ENCODE peak calls at places on chromosomes 7 and 10, in eight cellular contexts. C is HepG2, R is WTC11, I is HCT116, W is GM12878, M is A549, A is endothelial cell of umbilical vein, Q is SK-N-SH. F is an unnamed sample.

GRCh38 chr10:113108180-113108835 is 158.3 kb downstream of the TCF7L2 start:
- DNase-seq in Q (peak), R (peak), C (no peak), W (no peak), I (no peak), M (peak), A (no peak), F (peak)

GRCh38 chr10:105699504-105699903 is 1058.4 kb downstream of the SORCS3 start:
- DNase-seq in I (no peak), R (no peak), Q (no peak), A (no peak), C (no peak), M (no peak), W (no peak), F (no peak)

GRCh38 chr10:124632064-124632531 is 112.1 kb downstream of the FAM53B start:
- DNase-seq in W (no peak), A (peak), I (no peak), Q (peak), R (peak), C (peak), M (no peak), F (peak)

GRCh38 chr7:1121476-1121875 is 33.6 kb downstream of the GPER1 start:
- DNase-seq in I (no peak), R (no peak), C (no peak), W (no peak), A (no peak), Q (no peak), M (no peak), F (no peak)

GRCh38 chr10:24299587-24300258 is 90.8 kb downstream of the KIAA1217 start:
- DNase-seq in R (no peak), C (no peak), W (no peak), A (no peak), Q (no peak), I (no peak), M (no peak), F (no peak)

GRCh38 chr10:44293842-44294241 is 91.1 kb downstream of the CXCL12 start:
- DNase-seq in M (no peak), R (no peak), A (no peak), W (no peak), Q (no peak), C (peak), I (no peak), F (no peak)

GRCh38 chr7:33805630-33806233 is 99.6 kb upstream of the BMPER start:
- DNase-seq in M (no peak), W (no peak), R (no peak), I (no peak), A (peak), C (no peak), Q (no peak), F (no peak)

GRCh38 chr10:47020491-47020890 is 109.3 kb downstream of the PTPN20 start:
- DNase-seq in C (no peak), I (no peak), A (peak), M (no peak), R (no peak), W (no peak), Q (no peak), F (peak)

GRCh38 chr10:124423813-124424212 is 5.1 kb upstream of the OAT start:
- DNase-seq in R (no peak), A (no peak), W (no peak), Q (no peak), C (no peak), M (no peak), I (no peak), F (no peak)

GRCh38 chr7:17158261-17158660 is 140.2 kb upstream of the AHR start:
- DNase-seq in C (peak), R (no peak), I (no peak), W (no peak), A (no peak), M (peak), Q (no peak), F (no peak)

GRCh38 chr7:31811650-31812461 is 124.8 kb downstream of the PPP1R17 start:
- DNase-seq in R (no peak), W (peak), A (peak), Q (no peak), I (no peak), M (no peak), C (no peak), F (peak)

GRCh38 chr10:49327036-49327813 is 28.3 kb downstream of the C10orf71 start:
- DNase-seq in R (no peak), A (no peak), M (no peak), Q (no peak), I (no peak), W (no peak), C (no peak), F (no peak)

GRCh38 chr7:49579408-49579807 is 194.0 kb upstream of the VWC2 start:
- DNase-seq in C (no peak), W (no peak), M (no peak), A (no peak), I (no peak), Q (peak), R (peak), F (no peak)

GRCh38 chr7:98418271-98418635 is 17.4 kb upstream of the BAIAP2L1 start:
- DNase-seq in C (peak), M (peak), A (no peak), R (no peak), W (no peak), Q (no peak), I (peak), F (no peak)

GRCh38 chr7:135342887-135343286 is 109.2 kb downstream of the STRA8 start:
- DNase-seq in I (no peak), R (no peak), M (no peak), A (no peak), W (no peak), C (no peak), Q (peak), F (no peak)

GRCh38 chr10:71486465-71487114 is 89.9 kb downstream of the CDH23 start:
- DNase-seq in W (no peak), I (peak), A (peak), M (peak), R (peak), C (peak), Q (peak), F (peak)

GRCh38 chr7:30548762-30549344 is 44.2 kb upstream of the GGCT start:
- DNase-seq in Q (peak), A (peak), R (peak), C (peak), W (no peak), I (peak), M (peak), F (peak)
- TF ChIP-seq MAX in Q (no peak), A (no peak), R (no peak), C (no peak), W (no peak), I (no peak), M (no peak), F (peak)

GRCh38 chr7:131431289-131431688 is 103.6 kb downstream of the MKLN1 start:
- DNase-seq in A (no peak), W (no peak), C (no peak), I (no peak), M (peak), R (no peak), Q (no peak), F (no peak)
- TF ChIP-seq MAX in A (no peak), W (no peak), C (no peak), I (no peak), M (no peak), R (no peak), Q (no peak), F (no peak)

GRCh38 chr10:94214497-94214896 is 148.2 kb downstream of the NOC3L start:
- DNase-seq in I (no peak), M (no peak), R (peak), Q (no peak), C (no peak), A (no peak), W (no peak), F (no peak)

GRCh38 chr10:94213980-94214379 is 148.8 kb downstream of the NOC3L start:
- DNase-seq in I (no peak), R (no peak), M (no peak), Q (no peak), W (no peak), A (peak), C (no peak), F (no peak)

GRCh38 chr10:94218496-94219183 is 144.1 kb downstream of the NOC3L start:
- DNase-seq in C (no peak), W (no peak), I (no peak), R (no peak), M (no peak), A (no peak), Q (no peak), F (no peak)

GRCh38 chr10:94217431-94217830 is 145.3 kb downstream of the NOC3L start:
- DNase-seq in I (no peak), A (no peak), R (no peak), Q (no peak), C (no peak), M (no peak), W (no peak), F (no peak)

GRCh38 chr10:94216201-94216600 is 146.5 kb downstream of the NOC3L start:
- DNase-seq in I (no peak), M (no peak), C (no peak), W (no peak), Q (no peak), R (no peak), A (no peak), F (no peak)
- TF ChIP-seq MAX in I (no peak), M (no peak), C (no peak), W (no peak), Q (no peak), R (no peak), A (no peak), F (no peak)

GRCh38 chr7:96177353-96177752 is 144.5 kb downstream of the SLC25A13 start:
- DNase-seq in R (no peak), A (no peak), C (no peak), Q (no peak), I (no peak), M (no peak), W (no peak), F (no peak)
- TF ChIP-seq MAX in R (no peak), A (no peak), C (no peak), Q (no peak), I (no peak), M (no peak), W (no peak), F (no peak)

GRCh38 chr7:151410405-151411390 is 860 bp upstream of the WDR86 start:
- DNase-seq in I (no peak), A (no peak), R (peak), C (no peak), W (no peak), M (no peak), Q (peak), F (no peak)
- TF ChIP-seq MAX in I (no peak), A (no peak), R (no peak), C (no peak), W (no peak), M (no peak), Q (no peak), F (no peak)

DNA sequence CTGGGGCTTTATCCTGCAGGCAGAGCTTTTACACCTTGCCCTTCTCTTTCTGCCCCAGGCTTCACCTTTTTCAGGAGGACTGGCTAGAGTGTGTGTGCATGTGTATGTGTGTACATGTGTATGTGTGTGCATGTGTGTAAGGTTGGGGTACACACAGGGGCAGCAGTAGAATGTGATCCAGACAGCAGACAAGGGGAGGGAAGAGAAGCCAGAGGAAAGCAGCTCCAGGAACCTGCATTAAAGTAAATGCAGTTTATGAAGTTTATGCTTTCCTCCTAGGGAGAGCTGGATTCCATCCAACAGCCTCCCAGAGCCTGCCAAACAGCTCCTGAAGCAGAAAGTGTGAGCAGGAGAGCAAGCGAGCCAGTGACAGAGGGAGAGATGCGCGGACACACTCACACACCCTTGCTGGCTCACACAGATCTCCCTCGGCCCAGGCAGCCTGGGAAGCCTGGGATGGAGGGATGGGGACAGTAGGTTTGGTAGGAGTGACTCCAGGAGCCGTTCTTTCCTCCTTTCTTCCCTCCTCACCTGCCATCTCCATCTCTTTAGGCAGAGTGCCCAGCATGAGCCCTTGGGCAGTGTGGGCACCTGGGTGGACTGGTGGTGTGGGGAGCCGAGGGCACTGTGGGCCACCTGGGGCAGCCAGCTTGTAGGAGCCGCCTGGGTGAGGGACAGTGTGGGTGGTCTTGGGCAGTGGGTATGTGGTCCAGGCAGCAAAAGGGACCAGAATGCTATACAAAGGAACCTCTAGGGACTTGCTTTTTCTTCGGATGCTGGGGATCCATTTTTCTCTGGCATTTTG is 46.1 kb downstream of the PAX2 start:
- DNase-seq in C (no peak), I (no peak), Q (peak), W (no peak), M (no peak), R (no peak), A (no peak), F (no peak)
- TF ChIP-seq MAX in C (no peak), I (no peak), Q (no peak), W (no peak), M (no peak), R (no peak), A (no peak), F (no peak)

F was measured in NB4.